ENCODE peak calls at places on chromosomes 5 and 9, in six cellular contexts. C, G, E, K, F and T are unnamed samples.

GRCh38 chr5:143527808-143528207 is 124.3 kb upstream of the NR3C1 start:
- DNase-seq in G (no peak), K (no peak), C (peak), F (no peak), E (no peak), T (peak)

GRCh38 chr9:92600742-92601261 is 65.0 kb upstream of the ECM2 start:
- DNase-seq in K (no peak), C (peak), F (no peak), G (no peak), E (no peak), T (peak)

GRCh38 chr5:116084231-116084630 is 594 bp upstream of the COMMD10 start:
- DNase-seq in E (no peak), F (no peak), K (peak), C (peak), G (no peak), T (peak)

GRCh38 chr9:112033237-112034215 is 136.9 kb downstream of the UGCG start:
- DNase-seq in K (no peak), C (no peak), F (no peak), G (no peak), E (no peak), T (no peak)

GRCh38 chr5:153755913-153756500 is 265.5 kb downstream of the GRIA1 start:
- DNase-seq in G (peak), E (no peak), K (no peak), F (no peak), C (no peak), T (no peak)

GRCh38 chr5:107670927-107671741 is at the start of gene EFNA5:
- DNase-seq in K (peak), G (no peak), F (no peak), E (peak), C (peak), T (peak)

GRCh38 chr9:135474915-135475314 is 4.7 kb upstream of the PPP1R26 start:
- DNase-seq in F (no peak), E (no peak), G (no peak), C (no peak), K (peak), T (no peak)

GRCh38 chr5:154397652-154398406 is 48.0 kb upstream of the SAP30L start:
- DNase-seq in F (no peak), G (no peak), C (no peak), E (no peak), K (no peak), T (no peak)

GRCh38 chr9:108374606-108375005 is 481.2 kb downstream of the ACTL7B start:
- DNase-seq in C (no peak), K (no peak), G (no peak), F (no peak), E (no peak), T (peak)

GRCh38 chr9:125854553-125855275 is 107.5 kb downstream of the PBX3 start:
- DNase-seq in E (no peak), K (no peak), G (no peak), F (no peak), C (peak), T (no peak)

GRCh38 chr5:157506981-157507780 is 47.2 kb downstream of the NIPAL4 start:
- DNase-seq in C (peak), F (no peak), E (no peak), G (no peak), K (no peak), T (peak)

GRCh38 chr5:125612356-125613149 is 810.7 kb upstream of the GRAMD2B start:
- DNase-seq in K (no peak), G (no peak), C (no peak), F (no peak), E (no peak), T (no peak)

GRCh38 chr9:124137009-124137943 is 120.5 kb upstream of the NEK6 start:
- DNase-seq in K (no peak), C (peak), E (no peak), F (no peak), G (no peak), T (no peak)

GRCh38 chr9:134534661-134535080 is 106.9 kb upstream of the COL5A1 start:
- DNase-seq in C (peak), F (no peak), K (no peak), E (no peak), G (no peak), T (no peak)

GRCh38 chr5:156764572-156764971 is 85.5 kb upstream of the PPP1R2B start:
- DNase-seq in K (no peak), E (no peak), C (no peak), F (no peak), G (no peak), T (no peak)

GRCh38 chr9:95065224-95065623 is 252.3 kb downstream of the FANCC start:
- DNase-seq in C (no peak), K (no peak), F (no peak), E (no peak), G (no peak), T (no peak)

GRCh38 chr5:129094924-129095797 is 612 bp downstream of the ISOC1 start:
- DNase-seq in F (peak), E (peak), C (peak), G (no peak), K (peak), T (peak)

GRCh38 chr5:44542470-44542869 is 153.2 kb upstream of the FGF10 start:
- DNase-seq in E (no peak), G (no peak), K (no peak), C (no peak), F (no peak), T (no peak)

GRCh38 chr9:136961279-136962065 is 9.4 kb downstream of the LCN12 start:
- DNase-seq in G (no peak), E (no peak), K (no peak), F (no peak), C (no peak), T (no peak)

GRCh38 chr9:83794051-83794450 is 23.5 kb downstream of the GKAP1 start:
- DNase-seq in E (no peak), F (no peak), G (no peak), K (no peak), C (no peak), T (no peak)

GRCh38 chr9:109012876-109013677 is at the start of gene CTNNAL1:
- DNase-seq in C (peak), E (peak), K (peak), G (no peak), F (peak), T (peak)

GRCh38 chr5:152634596-152634995 is 229.5 kb upstream of the NMUR2 start:
- DNase-seq in G (no peak), C (no peak), K (no peak), F (no peak), E (no peak), T (no peak)

GRCh38 chr9:31100311-31100710 is 1284.1 kb upstream of the ACO1 start:
- DNase-seq in F (no peak), E (no peak), C (no peak), K (no peak), G (no peak), T (no peak)

GRCh38 chr5:125659316-125660071 is 763.7 kb upstream of the GRAMD2B start:
- DNase-seq in G (no peak), E (no peak), K (no peak), C (peak), F (no peak), T (no peak)

DNA sequence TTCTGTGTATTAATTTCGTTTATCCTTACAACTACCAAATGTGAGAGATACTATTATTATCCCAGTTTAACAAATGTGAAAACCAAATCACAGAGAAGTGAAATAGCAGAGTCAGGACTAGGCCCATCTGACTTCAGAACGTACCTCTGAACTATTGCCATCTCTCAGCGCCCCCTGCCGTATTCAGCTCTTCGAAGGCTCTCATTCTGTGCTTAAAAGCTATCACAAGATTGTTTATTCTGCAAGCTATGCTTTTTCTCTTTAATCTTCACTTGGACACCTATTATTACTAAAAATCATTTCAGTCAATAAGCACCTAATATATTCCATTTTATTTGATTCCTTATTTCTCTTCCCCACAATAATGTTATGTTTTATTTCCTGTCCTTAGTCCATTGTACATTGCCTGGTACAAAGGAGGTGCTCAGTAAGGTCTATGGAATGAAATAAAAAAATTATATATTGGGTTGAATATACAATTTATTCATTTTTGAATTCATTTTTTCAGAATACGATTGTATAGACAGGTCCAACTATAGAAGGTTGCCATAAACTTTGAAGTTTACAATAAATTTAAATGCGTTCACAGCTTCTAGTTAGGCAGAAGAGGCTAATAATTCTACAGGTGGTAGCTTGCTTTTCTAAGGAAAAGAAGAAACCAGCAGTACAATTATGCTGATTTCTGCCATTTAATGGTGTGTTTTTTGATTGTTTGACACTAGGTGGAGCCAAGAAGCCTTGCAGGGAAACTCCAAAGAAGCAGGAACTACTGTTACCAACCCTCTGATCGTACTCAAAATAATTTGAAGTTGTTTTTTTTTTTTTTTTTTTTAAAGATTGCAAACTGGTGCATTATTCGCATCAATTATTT is 202.2 kb upstream of the DMRTA1 start:
- DNase-seq in E (no peak), K (peak), C (peak), G (peak), F (no peak), T (peak)
- TF ChIP-seq CTCF in E (peak), K (peak), C (peak), G (peak), F (peak), T (peak)

DNA sequence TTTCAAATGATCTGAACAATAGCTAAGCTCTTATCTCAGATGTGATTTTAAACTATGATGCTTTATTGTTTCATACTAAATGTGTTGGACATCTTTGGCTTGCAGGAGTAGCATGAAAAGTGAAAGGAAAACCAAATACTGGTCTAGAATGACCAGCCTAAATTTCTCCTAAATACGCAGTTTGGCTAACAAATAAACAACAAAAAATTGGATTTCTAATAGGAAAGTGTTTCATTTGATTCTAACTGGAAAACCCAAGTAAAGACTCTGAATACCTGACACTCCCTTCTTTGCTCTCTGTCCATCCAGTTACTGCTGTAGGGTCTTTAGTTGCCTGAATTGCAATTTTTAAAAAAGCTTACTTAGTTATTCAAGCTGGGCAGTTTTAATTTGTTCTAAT is 111.7 kb upstream of the ACOT12 start:
- DNase-seq in F (no peak), C (no peak), K (no peak), G (no peak), E (no peak), T (no peak)
- H3K4me3 ChIP-seq in F (no peak), C (no peak), K (no peak), G (no peak), E (no peak), T (no peak)

GRCh38 chr5:23302438-23302837 is 205.0 kb upstream of the PRDM9 start:
- DNase-seq in F (no peak), K (no peak), G (no peak), C (no peak), E (no peak), T (no peak)
- TF ChIP-seq CTCF in F (no peak), K (no peak), G (no peak), C (no peak), E (no peak), T (peak)

DNA sequence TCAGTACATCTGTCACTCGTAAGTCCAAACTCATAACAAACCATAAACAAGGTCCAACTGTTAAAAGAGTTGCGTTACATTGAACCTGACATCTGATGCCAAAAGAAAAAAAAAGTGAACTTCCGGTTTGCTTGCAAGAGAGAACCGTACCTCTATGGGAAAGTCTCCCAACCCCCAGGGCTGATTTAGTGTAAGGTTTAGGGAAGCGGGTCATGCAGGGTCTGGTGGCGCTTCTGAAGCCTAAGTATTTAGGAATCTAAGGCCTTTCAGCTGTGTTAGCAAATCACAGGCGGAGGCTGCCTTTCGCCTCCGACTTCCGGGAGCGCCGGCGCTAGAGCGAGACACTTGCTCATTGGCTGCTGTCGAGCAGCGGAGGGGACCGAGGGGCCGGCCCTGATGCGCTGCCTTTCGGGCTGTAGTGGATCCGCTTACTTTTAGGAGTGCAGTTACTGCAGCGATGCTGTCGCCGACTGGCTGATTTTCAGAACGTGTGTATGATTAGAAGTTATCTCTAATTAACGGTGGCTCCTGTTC is 12.0 kb upstream of the GNPDA1 start:
- DNase-seq in F (peak), C (peak), K (peak), G (peak), E (peak), T (peak)
- H3K4me3 ChIP-seq in F (peak), C (peak), K (peak), G (peak), E (peak), T (peak)

GRCh38 chr5:140072812-140073211 is 29.7 kb upstream of the NRG2 start:
- DNase-seq in G (no peak), E (no peak), K (no peak), C (no peak), F (no peak), T (no peak)

GRCh38 chr5:140076142-140076541 is 33.0 kb upstream of the NRG2 start:
- DNase-seq in F (no peak), E (no peak), C (no peak), K (no peak), G (no peak), T (no peak)

GRCh38 chr5:140076788-140077187 is 33.7 kb upstream of the NRG2 start:
- DNase-seq in K (no peak), F (no peak), C (no peak), G (no peak), E (no peak), T (no peak)

GRCh38 chr5:140073296-140073695 is 30.2 kb upstream of the NRG2 start:
- DNase-seq in K (no peak), F (no peak), G (no peak), C (peak), E (no peak), T (peak)

DNA sequence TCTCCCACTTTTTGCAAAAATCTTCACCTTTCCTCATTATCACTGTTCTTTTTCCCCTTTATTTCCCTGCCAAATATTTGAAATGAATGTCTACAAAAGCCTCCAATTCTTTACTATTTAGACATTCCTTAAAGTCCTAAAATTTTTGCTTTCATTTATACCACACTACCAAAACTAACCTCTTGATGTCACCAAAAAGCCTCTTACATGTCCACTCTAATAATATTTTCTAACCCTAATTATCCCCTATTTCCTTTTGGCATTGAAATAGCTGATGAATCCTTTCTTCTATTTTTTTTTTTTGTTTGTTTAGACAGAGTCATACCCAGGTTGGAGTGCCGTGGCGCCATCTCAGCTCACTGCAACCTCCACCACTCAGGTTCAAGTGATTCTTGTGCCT is 32.3 kb upstream of the NRG2 start:
- DNase-seq in F (no peak), G (no peak), C (peak), E (no peak), K (no peak), T (peak)
- TF ChIP-seq CTCF in F (no peak), G (no peak), C (peak), E (no peak), K (peak), T (no peak)

DNA sequence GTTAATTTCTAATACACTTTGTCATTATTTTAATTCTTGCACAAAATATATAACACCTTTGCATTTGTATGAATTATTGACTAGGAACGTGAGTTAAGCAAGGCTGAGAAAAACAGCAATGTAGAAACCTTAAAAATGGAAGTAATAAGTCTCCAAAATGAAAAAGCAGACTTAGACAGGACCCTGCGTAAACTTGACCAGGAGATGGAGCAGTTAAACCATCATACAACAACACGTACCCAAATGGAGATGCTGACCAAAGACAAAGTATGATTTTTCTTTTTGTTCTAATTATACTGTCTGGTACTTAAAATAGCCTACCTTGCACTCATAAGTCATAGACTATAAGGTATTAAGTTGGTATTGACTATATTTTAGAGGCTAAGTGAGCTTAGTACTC is 34.4 kb downstream of the RAD50 start:
- DNase-seq in K (no peak), C (peak), E (no peak), F (no peak), G (no peak), T (no peak)
- H3K4me3 ChIP-seq in K (no peak), C (no peak), E (no peak), F (no peak), G (no peak), T (no peak)

GRCh38 chr5:8851101-8851500 is 694.8 kb downstream of the SEMA5A start:
- DNase-seq in K (no peak), G (no peak), C (no peak), F (no peak), E (no peak), T (no peak)
- TF ChIP-seq CTCF in K (no peak), G (peak), C (no peak), F (no peak), E (no peak), T (no peak)

DNA sequence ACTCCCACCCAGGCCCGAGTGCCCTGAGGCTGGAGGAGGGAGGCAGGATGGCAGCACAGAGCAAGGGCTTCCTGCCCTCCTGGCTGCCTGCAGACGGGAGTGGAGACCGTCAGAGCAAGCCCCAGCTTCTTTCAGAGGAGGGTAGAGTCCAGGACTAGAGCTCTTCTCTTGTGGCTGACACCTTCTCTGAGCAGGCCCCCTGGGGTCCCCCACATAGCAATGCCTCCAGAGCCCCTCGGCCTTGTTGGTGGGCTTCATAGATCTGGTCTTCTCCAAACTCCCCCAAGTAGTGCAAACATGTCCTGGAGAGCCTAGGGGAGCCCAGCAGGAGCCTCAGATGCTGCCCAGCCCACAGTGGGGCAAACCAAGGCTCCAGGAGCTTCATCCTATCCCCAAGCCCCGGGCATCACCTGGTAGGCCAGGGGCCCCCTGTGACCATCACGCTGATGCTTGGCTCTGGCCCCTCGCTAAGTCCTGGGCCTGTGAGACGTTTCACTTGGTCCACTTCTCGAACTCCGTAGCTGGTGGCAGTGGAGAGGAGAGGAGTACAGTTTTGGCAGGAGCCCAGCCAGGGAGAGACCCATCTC is 2.0 kb downstream of the MZB1 start:
- DNase-seq in G (no peak), E (no peak), K (no peak), C (no peak), F (no peak), T (no peak)
- H3K4me3 ChIP-seq in G (no peak), E (no peak), K (peak), C (no peak), F (no peak), T (no peak)

GRCh38 chr5:50593681-50594080 is 72.8 kb upstream of the PARP8 start:
- DNase-seq in K (no peak), E (no peak), G (no peak), C (no peak), F (no peak), T (no peak)
- TF ChIP-seq CTCF in K (no peak), E (no peak), G (no peak), C (no peak), F (no peak), T (no peak)

DNA sequence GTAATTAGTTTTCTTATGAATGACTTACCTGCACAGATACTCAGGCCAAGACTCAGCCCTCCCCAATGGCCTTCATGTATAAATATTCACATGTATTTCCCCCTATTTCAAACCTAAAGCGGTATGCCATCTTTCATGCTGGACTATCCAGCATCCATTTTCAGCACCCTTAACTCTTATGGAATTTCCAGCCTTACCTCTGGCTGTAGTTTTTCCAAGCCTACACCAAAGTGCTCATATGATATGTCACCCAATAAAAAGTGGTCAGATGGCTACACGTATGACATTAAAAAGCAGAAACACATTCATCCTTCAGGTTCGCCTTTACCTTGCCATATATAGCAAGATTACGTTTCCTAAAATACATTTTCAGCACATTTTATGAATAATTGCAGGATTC is 205.5 kb downstream of the MEF2C start:
- DNase-seq in C (no peak), K (no peak), F (no peak), E (no peak), G (no peak), T (no peak)
- H3K4me3 ChIP-seq in C (no peak), K (no peak), F (no peak), E (no peak), G (no peak), T (no peak)